ENCODE peak calls at places on chromosomes 3 and 15, in ten cellular contexts. N is left ventricle myocardium inferior; I is breast epithelium; D is A549; Q is CD4-positive, alpha-beta T cell; T is HL-60; W is vagina; U is H1; S is astrocyte; R is AG04450. V is an unnamed sample.

GRCh38 chr3:197458179-197458707 is 97.5 kb downstream of the BDH1 start:
- DNase-seq in D (peak), I (no peak), R (no peak), T (no peak), W (no peak), N (no peak), U (no peak), S (no peak), Q (no peak), V (no peak)

GRCh38 chr3:84444726-84445521 is 513.9 kb upstream of the CADM2 start:
- DNase-seq in D (no peak), W (no peak), S (peak), N (no peak), T (no peak), I (no peak), Q (no peak), R (no peak), U (no peak), V (no peak)

GRCh38 chr3:54863806-54864205 is 64.1 kb downstream of the LRTM1 start:
- DNase-seq in U (no peak), Q (no peak), W (no peak), T (no peak), R (no peak), I (no peak), D (no peak), N (no peak), S (no peak), V (no peak)

GRCh38 chr15:63019539-63020109 is 22.9 kb upstream of the TPM1 start:
- DNase-seq in I (peak), D (peak), N (no peak), T (no peak), Q (no peak), U (no peak), W (no peak), S (peak), R (peak), V (peak)

GRCh38 chr3:46440531-46441294 is 24.0 kb downstream of the LTF start:
- DNase-seq in U (no peak), Q (no peak), W (no peak), S (no peak), N (no peak), I (no peak), T (peak), D (no peak), R (no peak), V (no peak)

GRCh38 chr15:36484038-36484778 is 95.2 kb upstream of the CDIN1 start:
- DNase-seq in D (no peak), W (no peak), R (no peak), U (no peak), Q (no peak), S (peak), I (no peak), T (no peak), N (no peak), V (no peak)

GRCh38 chr3:8966150-8966819 is 3.0 kb upstream of the RAD18 start:
- DNase-seq in R (no peak), N (no peak), Q (no peak), D (no peak), U (no peak), S (no peak), W (no peak), T (no peak), I (no peak), V (no peak)

GRCh38 chr3:72549819-72550581 is 298.2 kb downstream of the SHQ1 start:
- DNase-seq in U (no peak), W (no peak), Q (peak), R (no peak), T (no peak), I (no peak), D (no peak), S (no peak), N (no peak), V (no peak)

GRCh38 chr3:70803317-70803716 is 490.9 kb upstream of the MDFIC2 start:
- DNase-seq in N (no peak), T (no peak), Q (no peak), W (no peak), S (no peak), R (no peak), U (no peak), D (no peak), I (no peak), V (no peak)

GRCh38 chr15:60795471-60795870 is 316.5 kb upstream of the ICE2 start:
- DNase-seq in I (no peak), U (no peak), T (no peak), Q (no peak), D (no peak), S (no peak), R (no peak), W (peak), N (no peak), V (no peak)

GRCh38 chr3:4491873-4492239 is 1.3 kb upstream of the ITPR1 start:
- DNase-seq in R (no peak), S (no peak), T (no peak), Q (no peak), I (no peak), W (no peak), N (no peak), D (no peak), U (no peak), V (no peak)

GRCh38 chr3:153624310-153625030 is 462.4 kb downstream of the RAP2B start:
- DNase-seq in R (no peak), I (no peak), W (no peak), U (no peak), Q (no peak), T (no peak), D (no peak), S (no peak), N (no peak), V (no peak)

GRCh38 chr3:51706788-51707731 is at the start of gene GRM2:
- DNase-seq in N (peak), I (peak), W (no peak), U (peak), S (peak), R (peak), Q (no peak), T (no peak), D (no peak), V (peak)

GRCh38 chr3:32835943-32836342 is 18.1 kb downstream of the TRIM71 start:
- DNase-seq in T (no peak), S (no peak), I (no peak), W (no peak), D (no peak), U (peak), N (no peak), Q (no peak), R (no peak), V (no peak)

GRCh38 chr3:166283856-166284255 is 446.6 kb upstream of the BCHE start:
- DNase-seq in Q (no peak), R (peak), U (no peak), D (peak), T (no peak), N (no peak), I (no peak), W (no peak), S (peak), V (peak)

GRCh38 chr15:74995182-74995778 is at the start of gene SCAMP5:
- DNase-seq in U (peak), N (peak), W (no peak), Q (peak), I (peak), S (peak), T (peak), D (peak), R (peak), V (peak)

GRCh38 chr3:161264771-161265343 is 43.7 kb downstream of the NMD3 start:
- DNase-seq in S (peak), N (no peak), I (no peak), U (no peak), D (no peak), T (no peak), Q (no peak), R (no peak), W (no peak), V (no peak)

GRCh38 chr15:92633418-92633817 is 22.2 kb downstream of the FAM174B start:
- DNase-seq in W (no peak), T (no peak), S (no peak), D (no peak), I (no peak), R (no peak), U (no peak), N (no peak), Q (no peak), V (no peak)

GRCh38 chr3:163018067-163018466 is 1521.5 kb downstream of the OTOL1 start:
- DNase-seq in Q (no peak), W (no peak), T (no peak), I (no peak), D (no peak), S (no peak), U (no peak), N (no peak), R (no peak), V (no peak)

GRCh38 chr15:76866716-76867321 is 38.3 kb downstream of the SCAPER start:
- DNase-seq in T (no peak), R (peak), I (no peak), Q (no peak), D (peak), U (no peak), W (no peak), N (no peak), S (peak), V (peak)

GRCh38 chr3:32500880-32501784 is 1.5 kb downstream of the CMTM6 start:
- DNase-seq in D (no peak), I (no peak), U (no peak), T (peak), Q (no peak), W (no peak), R (no peak), S (no peak), N (no peak), V (no peak)

GRCh38 chr3:14803101-14803980 is 15.4 kb upstream of the FGD5 start:
- DNase-seq in U (no peak), N (peak), R (no peak), T (no peak), Q (no peak), I (no peak), W (no peak), S (no peak), D (peak), V (no peak)

GRCh38 chr3:156131799-156132198 is 11.4 kb downstream of the KCNAB1 start:
- DNase-seq in R (no peak), T (no peak), D (no peak), N (no peak), W (no peak), I (no peak), U (no peak), S (no peak), Q (no peak), V (no peak)

GRCh38 chr3:194908972-194909371 is 223.3 kb downstream of the FAM43A start:
- DNase-seq in T (no peak), W (no peak), Q (no peak), R (no peak), U (no peak), N (no peak), S (no peak), I (no peak), D (no peak), V (no peak)

GRCh38 chr3:168093229-168093628 is 2.5 kb downstream of the GOLIM4 start:
- DNase-seq in I (no peak), R (no peak), Q (no peak), D (no peak), W (no peak), U (no peak), T (no peak), N (no peak), S (no peak), V (no peak)

GRCh38 chr3:125651246-125651645 is 55.9 kb upstream of the OSBPL11 start:
- DNase-seq in D (peak), I (no peak), Q (no peak), U (no peak), T (no peak), N (no peak), R (no peak), S (peak), W (no peak), V (peak)

GRCh38 chr15:101001796-101002195 is 82.6 kb downstream of the LRRK1 start:
- DNase-seq in S (no peak), U (no peak), T (no peak), Q (no peak), R (no peak), N (no peak), D (no peak), W (peak), I (no peak), V (no peak)
- H3K27ac ChIP-seq in S (no peak), U (no peak), T (no peak), Q (no peak), R (no peak), N (no peak), D (no peak), W (no peak), I (no peak), V (no peak)

DNA sequence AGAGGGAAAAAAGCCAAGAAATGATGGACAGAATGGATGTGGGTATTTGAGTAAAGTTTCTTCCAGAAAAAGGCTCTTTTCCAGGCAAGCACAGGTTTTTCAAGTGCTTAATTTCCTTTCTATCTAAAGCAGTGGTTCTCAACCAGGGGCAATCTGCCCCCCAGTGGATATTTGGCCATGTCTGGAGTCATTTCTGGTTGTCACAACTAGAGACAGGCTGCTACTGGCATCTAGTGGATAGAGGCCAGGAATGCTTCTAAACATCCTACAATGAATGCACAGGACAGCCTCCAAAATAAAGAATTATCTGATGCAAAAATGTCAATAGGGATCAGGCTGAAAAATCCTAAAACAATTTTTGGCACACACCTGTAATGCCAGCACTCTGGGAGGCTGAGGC is 23.9 kb downstream of the SEC22C start:
- DNase-seq in U (no peak), T (no peak), R (no peak), N (no peak), W (no peak), Q (peak), D (no peak), I (no peak), S (no peak), V (no peak)
- TF ChIP-seq CTCF in U (no peak), T (no peak), R (no peak), N (peak), W (no peak), Q (peak), D (no peak), I (no peak), S (no peak), V (peak)

DNA sequence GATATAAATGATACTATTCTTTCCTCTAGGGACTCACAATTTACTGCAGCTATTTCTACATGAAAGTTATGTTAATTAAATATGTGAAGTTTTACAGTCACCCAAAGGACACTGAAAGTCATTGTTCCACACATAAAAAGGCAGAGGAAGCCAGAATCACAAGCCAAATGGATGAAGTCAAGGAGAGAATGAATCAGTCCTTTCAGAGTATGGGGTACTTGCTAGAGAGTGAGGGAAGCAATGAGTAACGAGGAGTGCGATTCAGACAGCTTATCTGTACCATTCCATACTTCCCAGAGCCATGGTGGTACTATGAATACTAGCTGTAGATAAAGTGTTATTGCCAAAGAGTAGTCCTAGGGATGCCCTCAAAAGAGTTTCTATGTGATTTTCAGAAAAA is 16.8 kb downstream of the ST3GAL6 start:
- DNase-seq in U (no peak), Q (no peak), S (peak), T (no peak), D (no peak), I (no peak), R (no peak), W (no peak), N (no peak), V (no peak)
- H3K27ac ChIP-seq in U (no peak), Q (no peak), S (peak), T (no peak), D (no peak), I (no peak), R (no peak), W (no peak), N (peak), V (no peak)

DNA sequence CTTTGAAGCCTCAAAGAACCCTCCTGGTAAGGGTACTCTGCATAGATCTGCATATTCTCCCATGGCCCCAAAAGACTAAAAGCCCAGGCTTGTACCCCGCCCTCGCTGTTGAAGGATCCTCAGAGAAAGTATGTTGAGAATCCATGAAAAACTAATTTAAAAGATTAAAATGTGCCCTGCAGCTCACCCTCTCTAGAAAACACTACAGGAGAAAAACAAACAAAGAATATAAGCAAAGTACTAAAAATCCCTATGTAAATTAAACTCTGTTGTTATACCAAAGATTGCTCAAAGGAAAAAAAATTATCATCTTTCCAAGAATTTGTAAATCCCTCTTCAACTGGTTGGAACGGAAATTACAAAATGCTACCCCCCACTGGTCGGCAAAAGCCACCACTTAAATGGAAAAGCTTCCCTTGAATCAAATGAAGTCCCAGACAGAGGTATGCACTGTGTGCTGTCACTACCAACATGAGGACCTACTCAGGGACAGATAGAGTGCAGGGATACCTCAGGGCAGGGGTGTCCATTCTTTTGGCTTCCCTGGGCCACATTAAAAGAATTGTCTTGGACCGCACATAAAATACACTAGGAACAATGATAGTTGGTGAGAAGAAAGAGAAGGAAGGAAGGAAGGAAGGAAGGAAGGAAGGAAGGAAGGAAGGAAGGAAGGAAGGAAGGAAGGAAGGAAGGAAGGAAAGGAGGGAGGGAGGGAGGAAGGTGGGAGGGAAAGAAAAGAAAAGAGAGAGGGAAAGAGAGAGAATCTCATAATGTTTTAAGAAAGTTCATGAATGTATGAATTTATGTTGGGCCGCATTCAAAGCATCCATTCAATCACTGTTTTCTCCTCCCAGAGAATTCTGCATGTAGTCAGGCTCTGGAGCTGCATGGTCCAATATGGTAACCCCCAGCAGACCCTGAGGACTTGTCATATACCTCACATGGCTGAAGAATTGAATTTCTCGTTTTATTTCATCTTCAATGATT is 88.1 kb downstream of the MAGI1 start:
- DNase-seq in I (no peak), R (no peak), S (no peak), W (no peak), Q (no peak), T (no peak), U (peak), N (no peak), D (no peak), V (no peak)
- TF ChIP-seq CTCF in I (no peak), R (no peak), S (no peak), W (no peak), Q (no peak), T (no peak), U (no peak), N (no peak), D (no peak), V (no peak)

GRCh38 chr3:16060945-16061344 is 113.5 kb upstream of the GALNT15 start:
- DNase-seq in W (no peak), T (no peak), S (peak), U (no peak), I (no peak), N (no peak), R (peak), Q (no peak), D (peak), V (peak)
- H3K27ac ChIP-seq in W (peak), T (no peak), S (peak), U (no peak), I (peak), N (peak), R (peak), Q (no peak), D (peak), V (peak)

GRCh38 chr3:114299925-114300624 is 6.2 kb downstream of the TIGIT start:
- DNase-seq in U (no peak), T (no peak), I (no peak), W (no peak), D (no peak), S (no peak), Q (no peak), N (no peak), R (no peak), V (no peak)
- TF ChIP-seq CTCF in U (no peak), T (no peak), I (no peak), W (no peak), D (no peak), S (no peak), Q (no peak), N (no peak), R (no peak), V (no peak)

GRCh38 chr3:123735456-123735855 is 148.7 kb downstream of the MYLK start:
- DNase-seq in I (no peak), T (no peak), N (no peak), R (no peak), U (no peak), Q (no peak), W (no peak), D (no peak), S (no peak), V (no peak)

GRCh38 chr3:123732447-123732846 is 147.6 kb upstream of the HACD2 start:
- DNase-seq in I (no peak), S (peak), Q (no peak), T (no peak), W (no peak), U (no peak), N (no peak), R (peak), D (peak), V (peak)

GRCh38 chr3:123733805-123734526 is 149.1 kb upstream of the HACD2 start:
- DNase-seq in W (no peak), U (no peak), Q (no peak), R (peak), S (peak), T (no peak), I (no peak), N (no peak), D (peak), V (peak)

GRCh38 chr3:123733341-123733740 is 148.5 kb upstream of the HACD2 start:
- DNase-seq in W (no peak), R (no peak), S (no peak), T (no peak), I (no peak), Q (no peak), D (no peak), U (no peak), N (no peak), V (no peak)

GRCh38 chr3:123734527-123734902 is 149.6 kb downstream of the MYLK start:
- DNase-seq in R (no peak), W (no peak), I (no peak), S (no peak), U (no peak), D (no peak), T (no peak), Q (no peak), N (no peak), V (no peak)
- H3K27ac ChIP-seq in R (peak), W (no peak), I (no peak), S (peak), U (no peak), D (peak), T (no peak), Q (no peak), N (no peak), V (peak)

GRCh38 chr3:142931222-142931621 is 32.3 kb downstream of the PAQR9 start:
- DNase-seq in D (peak), T (no peak), N (no peak), I (no peak), W (no peak), R (no peak), U (no peak), Q (no peak), S (no peak), V (no peak)
- TF ChIP-seq CTCF in D (no peak), T (no peak), N (peak), I (no peak), W (no peak), R (peak), U (peak), Q (no peak), S (no peak), V (no peak)

GRCh38 chr3:132284756-132285619 is 32.2 kb upstream of the ACP3 start:
- DNase-seq in R (no peak), N (no peak), W (no peak), U (no peak), D (no peak), I (no peak), T (no peak), S (no peak), Q (no peak), V (no peak)
- H3K27ac ChIP-seq in R (no peak), N (no peak), W (no peak), U (peak), D (no peak), I (no peak), T (peak), S (no peak), Q (no peak), V (no peak)